ENCODE peak calls at places on chromosomes 12 and 14, in eight cellular contexts. U is sigmoid colon; S is fibroblast of mammary gland; F is uterus; E is AG09309; D is cardiac muscle cell; B is stimulated activated CD4-positive, alpha-beta T cell treated with anti-CD3 and anti-CD28 coated beads, Interleukin-4, amount 100 ng/mL, for 4 hours; C is substantia nigra. M is an unnamed sample.

GRCh38 chr12:4915752-4916151 is 6.0 kb downstream of the KCNA1 start:
- DNase-seq in B (no peak), D (no peak), C (no peak), E (no peak), U (no peak), S (no peak), F (no peak), M (no peak)

GRCh38 chr12:130281157-130281799 is 56.4 kb upstream of the PIWIL1 start:
- DNase-seq in S (no peak), D (peak), C (no peak), U (no peak), B (peak), E (no peak), F (no peak), M (no peak)

GRCh38 chr12:71430756-71431155 is 8.8 kb upstream of the LGR5 start:
- DNase-seq in F (no peak), U (no peak), S (peak), E (no peak), B (no peak), D (no peak), C (no peak), M (no peak)

GRCh38 chr12:46549527-46550265 is 177.1 kb upstream of the SLC38A2 start:
- DNase-seq in S (peak), U (no peak), D (no peak), E (peak), C (no peak), B (no peak), F (no peak), M (no peak)

GRCh38 chr12:121916719-121917118 is 1.7 kb upstream of the CFAP251 start:
- DNase-seq in S (peak), B (no peak), F (peak), E (no peak), D (no peak), C (no peak), U (no peak), M (no peak)

GRCh38 chr12:6936642-6937480 is 6.8 kb upstream of the RNU7-1 start:
- DNase-seq in S (no peak), F (no peak), C (no peak), D (peak), B (peak), E (no peak), U (no peak), M (no peak)

GRCh38 chr12:128269108-128269713 is 2.2 kb downstream of the TMEM132C start:
- DNase-seq in S (no peak), F (no peak), D (peak), U (no peak), E (no peak), B (no peak), C (no peak), M (no peak)

GRCh38 chr12:29743801-29744200 is 39.9 kb downstream of the TMTC1 start:
- DNase-seq in U (no peak), E (no peak), S (peak), B (no peak), C (no peak), D (peak), F (no peak), M (peak)

GRCh38 chr14:104237651-104238423 is 99.5 kb downstream of the KIF26A start:
- DNase-seq in E (no peak), F (no peak), B (no peak), D (no peak), S (no peak), U (peak), C (no peak), M (no peak)

GRCh38 chr14:105861985-105862465 is 335.6 kb downstream of the TMEM121 start:
- DNase-seq in U (peak), B (no peak), S (no peak), D (no peak), F (no peak), C (no peak), E (no peak), M (no peak)

GRCh38 chr12:83136421-83136820 is 449.7 kb downstream of the TMTC2 start:
- DNase-seq in D (no peak), S (no peak), F (no peak), C (no peak), B (no peak), U (no peak), E (no peak), M (no peak)

GRCh38 chr12:16076553-16076952 is 165.4 kb downstream of the DERA start:
- DNase-seq in B (no peak), E (no peak), S (peak), D (peak), U (no peak), F (no peak), C (no peak), M (peak)

GRCh38 chr14:52121441-52121840 is 52.6 kb upstream of the NID2 start:
- DNase-seq in S (peak), D (no peak), F (no peak), E (no peak), U (no peak), C (no peak), B (no peak), M (no peak)

GRCh38 chr14:32332415-32333116 is 3.5 kb downstream of the AKAP6 start:
- DNase-seq in D (no peak), S (no peak), F (no peak), C (no peak), U (no peak), B (no peak), E (no peak), M (no peak)

GRCh38 chr12:54980341-54980740 is 4.2 kb downstream of the TESPA1 start:
- DNase-seq in E (no peak), F (no peak), C (no peak), U (no peak), B (peak), D (no peak), S (no peak), M (no peak)

GRCh38 chr12:54229624-54230212 is 40.9 kb upstream of the SMUG1 start:
- DNase-seq in U (peak), S (peak), B (no peak), C (peak), D (no peak), F (peak), E (peak), M (no peak)

GRCh38 chr12:76199808-76200207 is 115.3 kb upstream of the NAP1L1 start:
- DNase-seq in S (peak), F (no peak), B (no peak), D (no peak), E (no peak), C (no peak), U (no peak), M (no peak)

GRCh38 chr14:59964251-59965007 is 44.5 kb downstream of the LRRC9 start:
- DNase-seq in F (no peak), U (no peak), S (peak), B (no peak), D (peak), E (no peak), C (no peak), M (no peak)

GRCh38 chr14:49586673-49587460 is 687 bp upstream of the RPS29 start:
- DNase-seq in B (peak), C (no peak), U (no peak), F (peak), E (peak), S (peak), D (peak), M (peak)

GRCh38 chr12:115108129-115109100 is 424.4 kb upstream of the TBX3 start:
- DNase-seq in S (no peak), D (no peak), C (no peak), E (no peak), U (no peak), F (no peak), B (no peak), M (no peak)

GRCh38 chr12:7373226-7373625 is 69.4 kb downstream of the ACSM4 start:
- DNase-seq in U (no peak), F (no peak), E (no peak), C (no peak), S (no peak), B (no peak), D (peak), M (no peak)